ENCODE peak calls at places on chromosome X, in nine cellular contexts. One of them, this sample, is unnamed.

GRCh38 chrX:125678258-125678657 is 358.6 kb downstream of the TEX13C start:
- ATAC-seq in activated naive CD8-positive, alpha-beta T cell treated with anti-CD3 and anti-CD28 coated beads, Interleukin-2, amount 10 ng/mL, durations not matched to agents 7 days and 5 days: no peak
- ATAC-seq in activated T-cell treated with anti-CD3 and anti-CD28 coated beads, Interleukin-2, amount 50 U/mL, for 4 hours: no peak
- ATAC-seq in CD8-positive, alpha-beta T cell: no peak
- ATAC-seq in Panc1: no peak
- ATAC-seq in heart right ventricle: no peak
- ATAC-seq in activated CD8-positive, alpha-beta T cell treated with anti-CD3 and anti-CD28 coated beads, Interleukin-2, amount 10 ng/mL, durations not matched to agents 7 days and 5 days: no peak
- ATAC-seq in left ventricle myocardium superior: no peak
- ATAC-seq in T-helper 17 cell: no peak
- ATAC-seq in this sample: no peak

GRCh38 chrX:44071847-44072545 is 98.8 kb upstream of the NDP start:
- ATAC-seq in T-helper 17 cell: no peak
- ATAC-seq in activated T-cell treated with anti-CD3 and anti-CD28 coated beads, Interleukin-2, amount 50 U/mL, for 4 hours: no peak
- ATAC-seq in activated naive CD8-positive, alpha-beta T cell treated with anti-CD3 and anti-CD28 coated beads, Interleukin-2, amount 10 ng/mL, durations not matched to agents 7 days and 5 days: no peak
- ATAC-seq in activated CD8-positive, alpha-beta T cell treated with anti-CD3 and anti-CD28 coated beads, Interleukin-2, amount 10 ng/mL, durations not matched to agents 7 days and 5 days: no peak
- ATAC-seq in heart right ventricle: no peak
- ATAC-seq in Panc1: no peak
- ATAC-seq in left ventricle myocardium superior: no peak
- ATAC-seq in CD8-positive, alpha-beta T cell: no peak
- ATAC-seq in this sample: peak

GRCh38 chrX:51874123-51874522 is 19.3 kb upstream of the MAGED1 start:
- ATAC-seq in activated naive CD8-positive, alpha-beta T cell treated with anti-CD3 and anti-CD28 coated beads, Interleukin-2, amount 10 ng/mL, durations not matched to agents 7 days and 5 days: no peak
- ATAC-seq in activated T-cell treated with anti-CD3 and anti-CD28 coated beads, Interleukin-2, amount 50 U/mL, for 4 hours: no peak
- ATAC-seq in heart right ventricle: no peak
- ATAC-seq in Panc1: no peak
- ATAC-seq in T-helper 17 cell: no peak
- ATAC-seq in CD8-positive, alpha-beta T cell: no peak
- ATAC-seq in activated CD8-positive, alpha-beta T cell treated with anti-CD3 and anti-CD28 coated beads, Interleukin-2, amount 10 ng/mL, durations not matched to agents 7 days and 5 days: no peak
- ATAC-seq in left ventricle myocardium superior: no peak
- ATAC-seq in this sample: no peak

GRCh38 chrX:154401045-154401799 is 3.0 kb downstream of the RPL10 start:
- ATAC-seq in heart right ventricle: no peak
- ATAC-seq in T-helper 17 cell: no peak
- ATAC-seq in Panc1: peak
- ATAC-seq in activated naive CD8-positive, alpha-beta T cell treated with anti-CD3 and anti-CD28 coated beads, Interleukin-2, amount 10 ng/mL, durations not matched to agents 7 days and 5 days: no peak
- ATAC-seq in activated T-cell treated with anti-CD3 and anti-CD28 coated beads, Interleukin-2, amount 50 U/mL, for 4 hours: peak
- ATAC-seq in activated CD8-positive, alpha-beta T cell treated with anti-CD3 and anti-CD28 coated beads, Interleukin-2, amount 10 ng/mL, durations not matched to agents 7 days and 5 days: no peak
- ATAC-seq in CD8-positive, alpha-beta T cell: no peak
- ATAC-seq in left ventricle myocardium superior: no peak
- ATAC-seq in this sample: peak

GRCh38 chrX:115560978-115561604 is at the start of gene PLS3:
- ATAC-seq in T-helper 17 cell: no peak
- ATAC-seq in heart right ventricle: peak
- ATAC-seq in activated T-cell treated with anti-CD3 and anti-CD28 coated beads, Interleukin-2, amount 50 U/mL, for 4 hours: peak
- ATAC-seq in activated naive CD8-positive, alpha-beta T cell treated with anti-CD3 and anti-CD28 coated beads, Interleukin-2, amount 10 ng/mL, durations not matched to agents 7 days and 5 days: peak
- ATAC-seq in Panc1: peak
- ATAC-seq in activated CD8-positive, alpha-beta T cell treated with anti-CD3 and anti-CD28 coated beads, Interleukin-2, amount 10 ng/mL, durations not matched to agents 7 days and 5 days: peak
- ATAC-seq in CD8-positive, alpha-beta T cell: no peak
- ATAC-seq in left ventricle myocardium superior: peak
- ATAC-seq in this sample: peak

GRCh38 chrX:30935985-30936384 is 46.9 kb upstream of the TAB3 start:
- ATAC-seq in CD8-positive, alpha-beta T cell: no peak
- ATAC-seq in T-helper 17 cell: no peak
- ATAC-seq in activated naive CD8-positive, alpha-beta T cell treated with anti-CD3 and anti-CD28 coated beads, Interleukin-2, amount 10 ng/mL, durations not matched to agents 7 days and 5 days: no peak
- ATAC-seq in heart right ventricle: no peak
- ATAC-seq in Panc1: no peak
- ATAC-seq in activated T-cell treated with anti-CD3 and anti-CD28 coated beads, Interleukin-2, amount 50 U/mL, for 4 hours: no peak
- ATAC-seq in left ventricle myocardium superior: no peak
- ATAC-seq in activated CD8-positive, alpha-beta T cell treated with anti-CD3 and anti-CD28 coated beads, Interleukin-2, amount 10 ng/mL, durations not matched to agents 7 days and 5 days: no peak
- ATAC-seq in this sample: peak

GRCh38 chrX:103879339-103879738 is 47.3 kb upstream of the RAB9B start:
- ATAC-seq in activated T-cell treated with anti-CD3 and anti-CD28 coated beads, Interleukin-2, amount 50 U/mL, for 4 hours: no peak
- ATAC-seq in activated CD8-positive, alpha-beta T cell treated with anti-CD3 and anti-CD28 coated beads, Interleukin-2, amount 10 ng/mL, durations not matched to agents 7 days and 5 days: no peak
- ATAC-seq in T-helper 17 cell: no peak
- ATAC-seq in Panc1: peak
- ATAC-seq in heart right ventricle: no peak
- ATAC-seq in activated naive CD8-positive, alpha-beta T cell treated with anti-CD3 and anti-CD28 coated beads, Interleukin-2, amount 10 ng/mL, durations not matched to agents 7 days and 5 days: no peak
- ATAC-seq in CD8-positive, alpha-beta T cell: no peak
- ATAC-seq in left ventricle myocardium superior: no peak
- ATAC-seq in this sample: no peak

GRCh38 chrX:151398346-151398745 is 1.3 kb downstream of the VMA21 start:
- ATAC-seq in activated T-cell treated with anti-CD3 and anti-CD28 coated beads, Interleukin-2, amount 50 U/mL, for 4 hours: no peak
- ATAC-seq in T-helper 17 cell: no peak
- ATAC-seq in CD8-positive, alpha-beta T cell: no peak
- ATAC-seq in Panc1: no peak
- ATAC-seq in left ventricle myocardium superior: no peak
- ATAC-seq in heart right ventricle: no peak
- ATAC-seq in activated naive CD8-positive, alpha-beta T cell treated with anti-CD3 and anti-CD28 coated beads, Interleukin-2, amount 10 ng/mL, durations not matched to agents 7 days and 5 days: no peak
- ATAC-seq in activated CD8-positive, alpha-beta T cell treated with anti-CD3 and anti-CD28 coated beads, Interleukin-2, amount 10 ng/mL, durations not matched to agents 7 days and 5 days: no peak
- ATAC-seq in this sample: no peak

GRCh38 chrX:11629593-11630211 is 36.0 kb downstream of the ARHGAP6 start:
- ATAC-seq in activated naive CD8-positive, alpha-beta T cell treated with anti-CD3 and anti-CD28 coated beads, Interleukin-2, amount 10 ng/mL, durations not matched to agents 7 days and 5 days: no peak
- ATAC-seq in heart right ventricle: peak
- ATAC-seq in T-helper 17 cell: no peak
- ATAC-seq in left ventricle myocardium superior: peak
- ATAC-seq in Panc1: no peak
- ATAC-seq in CD8-positive, alpha-beta T cell: no peak
- ATAC-seq in activated CD8-positive, alpha-beta T cell treated with anti-CD3 and anti-CD28 coated beads, Interleukin-2, amount 10 ng/mL, durations not matched to agents 7 days and 5 days: no peak
- ATAC-seq in activated T-cell treated with anti-CD3 and anti-CD28 coated beads, Interleukin-2, amount 50 U/mL, for 4 hours: no peak
- ATAC-seq in this sample: no peak

GRCh38 chrX:10079155-10079711 is 77.5 kb upstream of the CLCN4 start:
- ATAC-seq in heart right ventricle: no peak
- ATAC-seq in activated CD8-positive, alpha-beta T cell treated with anti-CD3 and anti-CD28 coated beads, Interleukin-2, amount 10 ng/mL, durations not matched to agents 7 days and 5 days: no peak
- ATAC-seq in left ventricle myocardium superior: no peak
- ATAC-seq in activated naive CD8-positive, alpha-beta T cell treated with anti-CD3 and anti-CD28 coated beads, Interleukin-2, amount 10 ng/mL, durations not matched to agents 7 days and 5 days: no peak
- ATAC-seq in T-helper 17 cell: no peak
- ATAC-seq in activated T-cell treated with anti-CD3 and anti-CD28 coated beads, Interleukin-2, amount 50 U/mL, for 4 hours: no peak
- ATAC-seq in CD8-positive, alpha-beta T cell: no peak
- ATAC-seq in Panc1: no peak
- ATAC-seq in this sample: no peak

GRCh38 chrX:17531500-17531899 is 156.5 kb downstream of the NHS start:
- ATAC-seq in activated T-cell treated with anti-CD3 and anti-CD28 coated beads, Interleukin-2, amount 50 U/mL, for 4 hours: no peak
- ATAC-seq in activated CD8-positive, alpha-beta T cell treated with anti-CD3 and anti-CD28 coated beads, Interleukin-2, amount 10 ng/mL, durations not matched to agents 7 days and 5 days: no peak
- ATAC-seq in heart right ventricle: no peak
- ATAC-seq in left ventricle myocardium superior: no peak
- ATAC-seq in T-helper 17 cell: no peak
- ATAC-seq in activated naive CD8-positive, alpha-beta T cell treated with anti-CD3 and anti-CD28 coated beads, Interleukin-2, amount 10 ng/mL, durations not matched to agents 7 days and 5 days: no peak
- ATAC-seq in Panc1: no peak
- ATAC-seq in CD8-positive, alpha-beta T cell: no peak
- ATAC-seq in this sample: no peak

GRCh38 chrX:130111935-130112221 is 1.6 kb upstream of the ELF4 start:
- ATAC-seq in activated naive CD8-positive, alpha-beta T cell treated with anti-CD3 and anti-CD28 coated beads, Interleukin-2, amount 10 ng/mL, durations not matched to agents 7 days and 5 days: no peak
- ATAC-seq in left ventricle myocardium superior: no peak
- ATAC-seq in activated T-cell treated with anti-CD3 and anti-CD28 coated beads, Interleukin-2, amount 50 U/mL, for 4 hours: no peak
- ATAC-seq in Panc1: no peak
- ATAC-seq in activated CD8-positive, alpha-beta T cell treated with anti-CD3 and anti-CD28 coated beads, Interleukin-2, amount 10 ng/mL, durations not matched to agents 7 days and 5 days: no peak
- ATAC-seq in heart right ventricle: no peak
- ATAC-seq in CD8-positive, alpha-beta T cell: no peak
- ATAC-seq in T-helper 17 cell: no peak
- ATAC-seq in this sample: no peak

GRCh38 chrX:154802838-154803410 is 2.4 kb downstream of the MPP1 start:
- ATAC-seq in CD8-positive, alpha-beta T cell: no peak
- ATAC-seq in left ventricle myocardium superior: no peak
- ATAC-seq in Panc1: no peak
- ATAC-seq in heart right ventricle: no peak
- ATAC-seq in T-helper 17 cell: no peak
- ATAC-seq in activated CD8-positive, alpha-beta T cell treated with anti-CD3 and anti-CD28 coated beads, Interleukin-2, amount 10 ng/mL, durations not matched to agents 7 days and 5 days: no peak
- ATAC-seq in activated T-cell treated with anti-CD3 and anti-CD28 coated beads, Interleukin-2, amount 50 U/mL, for 4 hours: no peak
- ATAC-seq in activated naive CD8-positive, alpha-beta T cell treated with anti-CD3 and anti-CD28 coated beads, Interleukin-2, amount 10 ng/mL, durations not matched to agents 7 days and 5 days: no peak
- ATAC-seq in this sample: no peak

GRCh38 chrX:154040863-154041262 is 21.2 kb upstream of the IRAK1 start:
- ATAC-seq in left ventricle myocardium superior: no peak
- ATAC-seq in Panc1: no peak
- ATAC-seq in activated T-cell treated with anti-CD3 and anti-CD28 coated beads, Interleukin-2, amount 50 U/mL, for 4 hours: no peak
- ATAC-seq in activated CD8-positive, alpha-beta T cell treated with anti-CD3 and anti-CD28 coated beads, Interleukin-2, amount 10 ng/mL, durations not matched to agents 7 days and 5 days: no peak
- ATAC-seq in CD8-positive, alpha-beta T cell: no peak
- ATAC-seq in T-helper 17 cell: no peak
- ATAC-seq in activated naive CD8-positive, alpha-beta T cell treated with anti-CD3 and anti-CD28 coated beads, Interleukin-2, amount 10 ng/mL, durations not matched to agents 7 days and 5 days: no peak
- ATAC-seq in heart right ventricle: no peak
- ATAC-seq in this sample: no peak

GRCh38 chrX:37862851-37863250 is 15.5 kb upstream of the DYNLT3 start:
- ATAC-seq in Panc1: no peak
- ATAC-seq in activated T-cell treated with anti-CD3 and anti-CD28 coated beads, Interleukin-2, amount 50 U/mL, for 4 hours: no peak
- ATAC-seq in heart right ventricle: no peak
- ATAC-seq in left ventricle myocardium superior: no peak
- ATAC-seq in T-helper 17 cell: no peak
- ATAC-seq in activated CD8-positive, alpha-beta T cell treated with anti-CD3 and anti-CD28 coated beads, Interleukin-2, amount 10 ng/mL, durations not matched to agents 7 days and 5 days: no peak
- ATAC-seq in activated naive CD8-positive, alpha-beta T cell treated with anti-CD3 and anti-CD28 coated beads, Interleukin-2, amount 10 ng/mL, durations not matched to agents 7 days and 5 days: no peak
- ATAC-seq in CD8-positive, alpha-beta T cell: no peak
- ATAC-seq in this sample: no peak

GRCh38 chrX:133852837-133853236 is 132.6 kb downstream of the GPC3 start:
- ATAC-seq in activated CD8-positive, alpha-beta T cell treated with anti-CD3 and anti-CD28 coated beads, Interleukin-2, amount 10 ng/mL, durations not matched to agents 7 days and 5 days: no peak
- ATAC-seq in heart right ventricle: no peak
- ATAC-seq in activated T-cell treated with anti-CD3 and anti-CD28 coated beads, Interleukin-2, amount 50 U/mL, for 4 hours: no peak
- ATAC-seq in CD8-positive, alpha-beta T cell: no peak
- ATAC-seq in T-helper 17 cell: no peak
- ATAC-seq in activated naive CD8-positive, alpha-beta T cell treated with anti-CD3 and anti-CD28 coated beads, Interleukin-2, amount 10 ng/mL, durations not matched to agents 7 days and 5 days: no peak
- ATAC-seq in left ventricle myocardium superior: no peak
- ATAC-seq in Panc1: no peak
- ATAC-seq in this sample: no peak

GRCh38 chrX:52874661-52875060 is 6.8 kb upstream of the XAGE3 start:
- ATAC-seq in activated naive CD8-positive, alpha-beta T cell treated with anti-CD3 and anti-CD28 coated beads, Interleukin-2, amount 10 ng/mL, durations not matched to agents 7 days and 5 days: no peak
- ATAC-seq in activated CD8-positive, alpha-beta T cell treated with anti-CD3 and anti-CD28 coated beads, Interleukin-2, amount 10 ng/mL, durations not matched to agents 7 days and 5 days: no peak
- ATAC-seq in heart right ventricle: no peak
- ATAC-seq in left ventricle myocardium superior: no peak
- ATAC-seq in CD8-positive, alpha-beta T cell: no peak
- ATAC-seq in T-helper 17 cell: no peak
- ATAC-seq in activated T-cell treated with anti-CD3 and anti-CD28 coated beads, Interleukin-2, amount 50 U/mL, for 4 hours: no peak
- ATAC-seq in Panc1: no peak
- ATAC-seq in this sample: no peak

GRCh38 chrX:10064736-10065135 is 92.0 kb upstream of the CLCN4 start:
- ATAC-seq in CD8-positive, alpha-beta T cell: no peak
- ATAC-seq in Panc1: no peak
- ATAC-seq in heart right ventricle: peak
- ATAC-seq in activated T-cell treated with anti-CD3 and anti-CD28 coated beads, Interleukin-2, amount 50 U/mL, for 4 hours: no peak
- ATAC-seq in activated naive CD8-positive, alpha-beta T cell treated with anti-CD3 and anti-CD28 coated beads, Interleukin-2, amount 10 ng/mL, durations not matched to agents 7 days and 5 days: no peak
- ATAC-seq in left ventricle myocardium superior: no peak
- ATAC-seq in T-helper 17 cell: no peak
- ATAC-seq in activated CD8-positive, alpha-beta T cell treated with anti-CD3 and anti-CD28 coated beads, Interleukin-2, amount 10 ng/mL, durations not matched to agents 7 days and 5 days: no peak
- ATAC-seq in this sample: no peak

GRCh38 chrX:9566150-9566621 is 101.3 kb downstream of the TBL1X start:
- ATAC-seq in left ventricle myocardium superior: peak
- ATAC-seq in activated T-cell treated with anti-CD3 and anti-CD28 coated beads, Interleukin-2, amount 50 U/mL, for 4 hours: peak
- ATAC-seq in heart right ventricle: peak
- ATAC-seq in activated naive CD8-positive, alpha-beta T cell treated with anti-CD3 and anti-CD28 coated beads, Interleukin-2, amount 10 ng/mL, durations not matched to agents 7 days and 5 days: peak
- ATAC-seq in activated CD8-positive, alpha-beta T cell treated with anti-CD3 and anti-CD28 coated beads, Interleukin-2, amount 10 ng/mL, durations not matched to agents 7 days and 5 days: peak
- ATAC-seq in CD8-positive, alpha-beta T cell: peak
- ATAC-seq in T-helper 17 cell: peak
- ATAC-seq in Panc1: peak
- ATAC-seq in this sample: peak

GRCh38 chrX:6292599-6292998 is 63.9 kb upstream of the NLGN4X start:
- ATAC-seq in T-helper 17 cell: no peak
- ATAC-seq in activated T-cell treated with anti-CD3 and anti-CD28 coated beads, Interleukin-2, amount 50 U/mL, for 4 hours: no peak
- ATAC-seq in left ventricle myocardium superior: no peak
- ATAC-seq in CD8-positive, alpha-beta T cell: no peak
- ATAC-seq in heart right ventricle: no peak
- ATAC-seq in activated CD8-positive, alpha-beta T cell treated with anti-CD3 and anti-CD28 coated beads, Interleukin-2, amount 10 ng/mL, durations not matched to agents 7 days and 5 days: no peak
- ATAC-seq in activated naive CD8-positive, alpha-beta T cell treated with anti-CD3 and anti-CD28 coated beads, Interleukin-2, amount 10 ng/mL, durations not matched to agents 7 days and 5 days: no peak
- ATAC-seq in Panc1: no peak
- ATAC-seq in this sample: no peak

GRCh38 chrX:31819455-31819854 is 747.6 kb upstream of the FTHL17 start:
- ATAC-seq in Panc1: no peak
- ATAC-seq in T-helper 17 cell: no peak
- ATAC-seq in heart right ventricle: peak
- ATAC-seq in activated CD8-positive, alpha-beta T cell treated with anti-CD3 and anti-CD28 coated beads, Interleukin-2, amount 10 ng/mL, durations not matched to agents 7 days and 5 days: no peak
- ATAC-seq in activated T-cell treated with anti-CD3 and anti-CD28 coated beads, Interleukin-2, amount 50 U/mL, for 4 hours: no peak
- ATAC-seq in activated naive CD8-positive, alpha-beta T cell treated with anti-CD3 and anti-CD28 coated beads, Interleukin-2, amount 10 ng/mL, durations not matched to agents 7 days and 5 days: no peak
- ATAC-seq in left ventricle myocardium superior: peak
- ATAC-seq in CD8-positive, alpha-beta T cell: no peak
- ATAC-seq in this sample: no peak

GRCh38 chrX:140503714-140504351 is 1.0 kb downstream of the SOX3 start:
- ATAC-seq in activated naive CD8-positive, alpha-beta T cell treated with anti-CD3 and anti-CD28 coated beads, Interleukin-2, amount 10 ng/mL, durations not matched to agents 7 days and 5 days: no peak
- ATAC-seq in CD8-positive, alpha-beta T cell: no peak
- ATAC-seq in activated T-cell treated with anti-CD3 and anti-CD28 coated beads, Interleukin-2, amount 50 U/mL, for 4 hours: peak
- ATAC-seq in T-helper 17 cell: no peak
- ATAC-seq in heart right ventricle: peak
- ATAC-seq in left ventricle myocardium superior: peak
- ATAC-seq in activated CD8-positive, alpha-beta T cell treated with anti-CD3 and anti-CD28 coated beads, Interleukin-2, amount 10 ng/mL, durations not matched to agents 7 days and 5 days: no peak
- ATAC-seq in Panc1: no peak
- ATAC-seq in this sample: peak

GRCh38 chrX:41449138-41449537 is 2.0 kb downstream of the NYX start:
- ATAC-seq in Panc1: no peak
- ATAC-seq in activated T-cell treated with anti-CD3 and anti-CD28 coated beads, Interleukin-2, amount 50 U/mL, for 4 hours: no peak
- ATAC-seq in left ventricle myocardium superior: peak
- ATAC-seq in CD8-positive, alpha-beta T cell: no peak
- ATAC-seq in activated CD8-positive, alpha-beta T cell treated with anti-CD3 and anti-CD28 coated beads, Interleukin-2, amount 10 ng/mL, durations not matched to agents 7 days and 5 days: no peak
- ATAC-seq in activated naive CD8-positive, alpha-beta T cell treated with anti-CD3 and anti-CD28 coated beads, Interleukin-2, amount 10 ng/mL, durations not matched to agents 7 days and 5 days: no peak
- ATAC-seq in T-helper 17 cell: no peak
- ATAC-seq in heart right ventricle: no peak
- ATAC-seq in this sample: peak

GRCh38 chrX:132216806-132217202 is 2.4 kb downstream of the RAP2C start:
- ATAC-seq in Panc1: no peak
- ATAC-seq in activated T-cell treated with anti-CD3 and anti-CD28 coated beads, Interleukin-2, amount 50 U/mL, for 4 hours: peak
- ATAC-seq in CD8-positive, alpha-beta T cell: peak
- ATAC-seq in activated naive CD8-positive, alpha-beta T cell treated with anti-CD3 and anti-CD28 coated beads, Interleukin-2, amount 10 ng/mL, durations not matched to agents 7 days and 5 days: peak
- ATAC-seq in left ventricle myocardium superior: no peak
- ATAC-seq in heart right ventricle: no peak
- ATAC-seq in activated CD8-positive, alpha-beta T cell treated with anti-CD3 and anti-CD28 coated beads, Interleukin-2, amount 10 ng/mL, durations not matched to agents 7 days and 5 days: peak
- ATAC-seq in T-helper 17 cell: peak
- ATAC-seq in this sample: peak

GRCh38 chrX:124226129-124226528 is 106.3 kb upstream of the TEX13D start:
- ATAC-seq in T-helper 17 cell: no peak
- ATAC-seq in Panc1: no peak
- ATAC-seq in heart right ventricle: peak
- ATAC-seq in CD8-positive, alpha-beta T cell: peak
- ATAC-seq in activated naive CD8-positive, alpha-beta T cell treated with anti-CD3 and anti-CD28 coated beads, Interleukin-2, amount 10 ng/mL, durations not matched to agents 7 days and 5 days: peak
- ATAC-seq in activated T-cell treated with anti-CD3 and anti-CD28 coated beads, Interleukin-2, amount 50 U/mL, for 4 hours: peak
- ATAC-seq in left ventricle myocardium superior: peak
- ATAC-seq in activated CD8-positive, alpha-beta T cell treated with anti-CD3 and anti-CD28 coated beads, Interleukin-2, amount 10 ng/mL, durations not matched to agents 7 days and 5 days: no peak
- ATAC-seq in this sample: no peak

GRCh38 chrX:55210931-55211677 is 9.0 kb upstream of the PAGE5 start:
- ATAC-seq in T-helper 17 cell: no peak
- ATAC-seq in activated T-cell treated with anti-CD3 and anti-CD28 coated beads, Interleukin-2, amount 50 U/mL, for 4 hours: no peak
- ATAC-seq in heart right ventricle: no peak
- ATAC-seq in activated CD8-positive, alpha-beta T cell treated with anti-CD3 and anti-CD28 coated beads, Interleukin-2, amount 10 ng/mL, durations not matched to agents 7 days and 5 days: no peak
- ATAC-seq in left ventricle myocardium superior: no peak
- ATAC-seq in Panc1: no peak
- ATAC-seq in CD8-positive, alpha-beta T cell: no peak
- ATAC-seq in activated naive CD8-positive, alpha-beta T cell treated with anti-CD3 and anti-CD28 coated beads, Interleukin-2, amount 10 ng/mL, durations not matched to agents 7 days and 5 days: no peak
- ATAC-seq in this sample: peak

This sample was measured in SK-N-SH treated with all-trans-retinoic acid at 6 μM for 48 hours.